ENCODE peak calls at places on chromosomes 1 and 21, in six cellular contexts. Y is SJCRH30; X is brain microvascular endothelial cell; L is CD8-positive, alpha-beta memory T cell; W is hepatocyte; C is fibroblast of lung. V is an unnamed sample.

GRCh38 chr1:168582690-168583325 is 6.4 kb downstream of the XCL1 start:
- DNase-seq in C (no peak), Y (peak), X (no peak), W (no peak), L (no peak), V (no peak)

GRCh38 chr1:2438038-2438437 is 25.7 kb upstream of the PEX10 start:
- DNase-seq in Y (no peak), W (no peak), X (no peak), C (no peak), L (no peak), V (no peak)

GRCh38 chr1:206012086-206012859 is 9.1 kb upstream of the RAB7B start:
- DNase-seq in Y (peak), L (no peak), X (no peak), W (peak), C (no peak), V (no peak)

GRCh38 chr1:86499987-86500593 is 31.4 kb downstream of the CLCA1 start:
- DNase-seq in L (no peak), X (no peak), Y (peak), C (peak), W (peak), V (no peak)

GRCh38 chr21:25561668-25562641 is 45.3 kb downstream of the MRPL39 start:
- DNase-seq in L (peak), C (peak), X (peak), Y (no peak), W (peak), V (no peak)

GRCh38 chr1:31410871-31411270 is 2.1 kb upstream of the SERINC2 start:
- DNase-seq in W (no peak), L (no peak), X (no peak), C (peak), Y (no peak), V (no peak)

GRCh38 chr1:5595531-5596170 is 396.6 kb downstream of the NPHP4 start:
- DNase-seq in C (no peak), W (no peak), L (no peak), Y (no peak), X (no peak), V (no peak)

GRCh38 chr21:45639206-45640000 is 4.1 kb upstream of the PCBP3 start:
- DNase-seq in W (no peak), Y (no peak), L (no peak), C (no peak), X (no peak), V (no peak)

GRCh38 chr1:2108213-2108876 is 58.1 kb downstream of the PRKCZ start:
- DNase-seq in X (peak), C (peak), W (peak), Y (peak), L (no peak), V (no peak)

GRCh38 chr21:41973861-41974751 is 20.3 kb upstream of the C2CD2 start:
- DNase-seq in C (no peak), W (no peak), X (no peak), L (no peak), Y (no peak), V (no peak)

GRCh38 chr1:58890091-58890490 is 106.2 kb upstream of the JUN start:
- DNase-seq in X (no peak), L (no peak), C (no peak), W (no peak), Y (no peak), V (no peak)

GRCh38 chr1:64163972-64164371 is 39.5 kb upstream of the UBE2U start:
- DNase-seq in L (no peak), W (peak), Y (peak), X (no peak), C (peak), V (no peak)

GRCh38 chr1:165114022-165114888 is 242.3 kb downstream of the LMX1A start:
- DNase-seq in L (no peak), W (peak), C (peak), X (peak), Y (peak), V (peak)

GRCh38 chr1:222973561-222973960 is 158.7 kb downstream of the DISP1 start:
- DNase-seq in C (no peak), X (no peak), Y (no peak), W (no peak), L (no peak), V (no peak)
- H3K27ac ChIP-seq in C (no peak), X (no peak), Y (peak), W (peak), L (no peak), V (no peak)

DNA sequence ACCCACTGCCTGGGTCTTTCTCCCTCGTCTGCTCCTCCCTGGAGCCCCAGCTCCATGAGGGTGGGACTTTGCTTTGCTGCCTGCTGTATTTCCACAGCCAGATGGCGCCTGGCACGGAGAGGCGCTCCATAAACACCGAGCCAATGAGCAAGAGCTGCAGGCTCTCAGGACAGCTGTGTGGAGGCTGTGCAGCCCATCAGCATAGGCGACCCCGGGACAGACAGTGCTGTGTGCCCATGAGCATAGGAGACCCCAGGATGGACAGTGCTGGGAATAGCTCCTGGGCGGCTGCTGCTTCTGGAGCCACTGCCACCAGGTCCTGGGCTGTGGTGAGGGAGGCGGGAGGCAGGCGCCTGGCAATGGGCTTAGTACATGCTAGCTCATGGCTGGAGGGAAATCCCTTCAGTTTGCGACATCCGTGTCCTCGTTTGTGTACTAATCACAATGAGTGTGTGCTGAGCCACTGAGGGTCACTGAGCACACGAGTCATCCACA is 29.2 kb downstream of the CEP104 start:
- DNase-seq in C (peak), L (no peak), X (no peak), W (no peak), Y (no peak), V (no peak)
- H3K27ac ChIP-seq in C (no peak), L (no peak), X (no peak), W (no peak), Y (no peak), V (no peak)

GRCh38 chr1:111879086-111879485 is 110.4 kb downstream of the KCND3 start:
- DNase-seq in C (no peak), W (no peak), L (no peak), Y (no peak), X (no peak), V (no peak)

GRCh38 chr1:111882986-111883560 is 106.4 kb downstream of the KCND3 start:
- DNase-seq in L (no peak), Y (no peak), W (no peak), X (no peak), C (no peak), V (no peak)

GRCh38 chr1:111880866-111881837 is 108.3 kb downstream of the KCND3 start:
- DNase-seq in L (no peak), W (no peak), X (no peak), Y (peak), C (no peak), V (no peak)

GRCh38 chr1:111884772-111885443 is 104.6 kb downstream of the KCND3 start:
- DNase-seq in Y (no peak), C (no peak), X (no peak), L (no peak), W (no peak), V (no peak)

GRCh38 chr1:111882537-111882936 is 106.9 kb downstream of the KCND3 start:
- DNase-seq in Y (peak), W (no peak), X (no peak), L (no peak), C (no peak), V (no peak)
- H3K27ac ChIP-seq in Y (peak), W (no peak), X (no peak), L (no peak), C (no peak), V (no peak)

GRCh38 chr1:52041551-52042185 is 8.1 kb upstream of the KTI12 start:
- DNase-seq in X (no peak), W (no peak), L (no peak), Y (no peak), C (no peak), V (no peak)

GRCh38 chr1:52045236-52045635 is 9.8 kb downstream of the TXNDC12 start:
- DNase-seq in W (no peak), C (no peak), X (no peak), L (no peak), Y (no peak), V (no peak)
- H3K27ac ChIP-seq in W (no peak), C (no peak), X (no peak), L (no peak), Y (no peak), V (no peak)

GRCh38 chr1:32766328-32766972 is 50.7 kb downstream of the YARS1 start:
- DNase-seq in Y (no peak), C (no peak), W (peak), X (no peak), L (no peak), V (no peak)
- H3K27ac ChIP-seq in Y (no peak), C (no peak), W (peak), X (no peak), L (no peak), V (no peak)